ENCODE peak calls at places on chromosomes 3 and 15, in ten cellular contexts. One of them, this sample, is unnamed.

GRCh38 chr3:42371776-42372175 is 38.6 kb downstream of the LYZL4 start:
- DNase-seq in H9: no peak
- DNase-seq in brain microvascular endothelial cell: no peak
- DNase-seq in MM.1S: no peak
- DNase-seq in osteocyte: no peak
- DNase-seq in AG04450: no peak
- DNase-seq in astrocyte of the spinal cord: no peak
- DNase-seq in HFFc6: no peak
- DNase-seq in body of pancreas: no peak
- DNase-seq in cardiac fibroblast: no peak
- DNase-seq in this sample: no peak

GRCh38 chr3:143171141-143171651 is 51.6 kb downstream of the CHST2 start:
- DNase-seq in H9: no peak
- DNase-seq in brain microvascular endothelial cell: peak; percentile 93
- DNase-seq in MM.1S: peak; percentile 49
- DNase-seq in osteocyte: no peak
- DNase-seq in AG04450: peak; percentile 32
- DNase-seq in astrocyte of the spinal cord: peak; percentile 88
- DNase-seq in HFFc6: peak; percentile 67
- DNase-seq in body of pancreas: no peak
- DNase-seq in cardiac fibroblast: peak; percentile 75
- DNase-seq in this sample: no peak

GRCh38 chr3:139319428-139320402 is 24.1 kb upstream of the MRPS22 start:
- DNase-seq in H9: peak; percentile 86
- DNase-seq in brain microvascular endothelial cell: no peak
- DNase-seq in MM.1S: no peak
- DNase-seq in osteocyte: no peak
- DNase-seq in AG04450: no peak
- DNase-seq in astrocyte of the spinal cord: no peak
- DNase-seq in HFFc6: no peak
- DNase-seq in body of pancreas: peak; percentile 43
- DNase-seq in cardiac fibroblast: peak; percentile 48
- DNase-seq in this sample: peak; percentile 35

GRCh38 chr15:25947336-25948080 is 84.4 kb upstream of the ATP10A start:
- DNase-seq in H9: peak; percentile 77
- DNase-seq in brain microvascular endothelial cell: no peak
- DNase-seq in MM.1S: no peak
- DNase-seq in osteocyte: no peak
- DNase-seq in AG04450: no peak
- DNase-seq in astrocyte of the spinal cord: no peak
- DNase-seq in HFFc6: peak; percentile 34
- DNase-seq in body of pancreas: peak; percentile 38
- DNase-seq in cardiac fibroblast: no peak
- DNase-seq in this sample: peak; percentile 18

GRCh38 chr3:143142354-143142753 is 22.8 kb downstream of the CHST2 start:
- DNase-seq in H9: no peak
- DNase-seq in brain microvascular endothelial cell: no peak
- DNase-seq in MM.1S: no peak
- DNase-seq in osteocyte: no peak
- DNase-seq in AG04450: no peak
- DNase-seq in astrocyte of the spinal cord: no peak
- DNase-seq in HFFc6: no peak
- DNase-seq in body of pancreas: no peak
- DNase-seq in cardiac fibroblast: no peak
- DNase-seq in this sample: no peak

GRCh38 chr15:32957219-32957618 is 237.3 kb downstream of the FMN1 start:
- DNase-seq in H9: no peak
- DNase-seq in brain microvascular endothelial cell: no peak
- DNase-seq in MM.1S: no peak
- DNase-seq in osteocyte: no peak
- DNase-seq in AG04450: no peak
- DNase-seq in astrocyte of the spinal cord: no peak
- DNase-seq in HFFc6: no peak
- DNase-seq in body of pancreas: no peak
- DNase-seq in cardiac fibroblast: no peak
- DNase-seq in this sample: no peak

GRCh38 chr3:70618151-70618550 is 305.7 kb upstream of the MDFIC2 start:
- DNase-seq in H9: no peak
- DNase-seq in brain microvascular endothelial cell: no peak
- DNase-seq in MM.1S: no peak
- DNase-seq in osteocyte: no peak
- DNase-seq in AG04450: no peak
- DNase-seq in astrocyte of the spinal cord: no peak
- DNase-seq in HFFc6: no peak
- DNase-seq in body of pancreas: no peak
- DNase-seq in cardiac fibroblast: no peak
- DNase-seq in this sample: no peak

GRCh38 chr3:182891364-182891763 is 89.0 kb downstream of the DCUN1D1 start:
- DNase-seq in H9: no peak
- DNase-seq in brain microvascular endothelial cell: no peak
- DNase-seq in MM.1S: no peak
- DNase-seq in osteocyte: no peak
- DNase-seq in AG04450: no peak
- DNase-seq in astrocyte of the spinal cord: no peak
- DNase-seq in HFFc6: no peak
- DNase-seq in body of pancreas: no peak
- DNase-seq in cardiac fibroblast: no peak
- DNase-seq in this sample: no peak

GRCh38 chr15:62505761-62506160 is 340.7 kb upstream of the C2CD4B start:
- DNase-seq in H9: no peak
- DNase-seq in brain microvascular endothelial cell: no peak
- DNase-seq in MM.1S: no peak
- DNase-seq in osteocyte: no peak
- DNase-seq in AG04450: no peak
- DNase-seq in astrocyte of the spinal cord: no peak
- DNase-seq in HFFc6: no peak
- DNase-seq in body of pancreas: no peak
- DNase-seq in cardiac fibroblast: peak; percentile 68
- DNase-seq in this sample: no peak

GRCh38 chr3:8555705-8556314 is 54.2 kb downstream of the LMCD1 start:
- DNase-seq in H9: no peak
- DNase-seq in brain microvascular endothelial cell: no peak
- DNase-seq in MM.1S: no peak
- DNase-seq in osteocyte: no peak
- DNase-seq in AG04450: no peak
- DNase-seq in astrocyte of the spinal cord: no peak
- DNase-seq in HFFc6: no peak
- DNase-seq in body of pancreas: no peak
- DNase-seq in cardiac fibroblast: no peak
- DNase-seq in this sample: no peak

GRCh38 chr15:78830514-78831228 is 19.4 kb upstream of the ADAMTS7 start:
- DNase-seq in H9: peak; percentile 63
- DNase-seq in brain microvascular endothelial cell: no peak
- DNase-seq in MM.1S: no peak
- DNase-seq in osteocyte: no peak
- DNase-seq in AG04450: no peak
- DNase-seq in astrocyte of the spinal cord: no peak
- DNase-seq in HFFc6: no peak
- DNase-seq in body of pancreas: no peak
- DNase-seq in cardiac fibroblast: no peak
- DNase-seq in this sample: no peak

GRCh38 chr3:22016197-22016596 is 265.2 kb upstream of the ZNF385D start:
- DNase-seq in H9: no peak
- DNase-seq in brain microvascular endothelial cell: no peak
- DNase-seq in MM.1S: peak; percentile 71
- DNase-seq in osteocyte: no peak
- DNase-seq in AG04450: no peak
- DNase-seq in astrocyte of the spinal cord: no peak
- DNase-seq in HFFc6: no peak
- DNase-seq in body of pancreas: no peak
- DNase-seq in cardiac fibroblast: no peak
- DNase-seq in this sample: no peak

GRCh38 chr15:81337241-81337640 is 13.3 kb upstream of the STARD5 start:
- DNase-seq in H9: no peak
- DNase-seq in brain microvascular endothelial cell: no peak
- DNase-seq in MM.1S: no peak
- DNase-seq in osteocyte: peak; percentile 25
- DNase-seq in AG04450: no peak
- DNase-seq in astrocyte of the spinal cord: no peak
- DNase-seq in HFFc6: no peak
- DNase-seq in body of pancreas: no peak
- DNase-seq in cardiac fibroblast: no peak
- DNase-seq in this sample: no peak

GRCh38 chr15:81334768-81335447 is 11.0 kb upstream of the STARD5 start:
- DNase-seq in H9: no peak
- DNase-seq in brain microvascular endothelial cell: no peak
- DNase-seq in MM.1S: no peak
- DNase-seq in osteocyte: no peak
- DNase-seq in AG04450: no peak
- DNase-seq in astrocyte of the spinal cord: no peak
- DNase-seq in HFFc6: no peak
- DNase-seq in body of pancreas: no peak
- DNase-seq in cardiac fibroblast: peak; percentile 88
- DNase-seq in this sample: no peak

GRCh38 chr15:81335631-81336030 is 11.7 kb upstream of the STARD5 start:
- DNase-seq in H9: no peak
- DNase-seq in brain microvascular endothelial cell: no peak
- DNase-seq in MM.1S: no peak
- DNase-seq in osteocyte: peak; percentile 42
- DNase-seq in AG04450: no peak
- DNase-seq in astrocyte of the spinal cord: no peak
- DNase-seq in HFFc6: no peak
- DNase-seq in body of pancreas: no peak
- DNase-seq in cardiac fibroblast: no peak
- DNase-seq in this sample: no peak

GRCh38 chr15:81337713-81338157 is 13.8 kb upstream of the STARD5 start:
- DNase-seq in H9: no peak
- DNase-seq in brain microvascular endothelial cell: peak; percentile 28
- DNase-seq in MM.1S: no peak
- DNase-seq in osteocyte: peak; percentile 46
- DNase-seq in AG04450: no peak
- DNase-seq in astrocyte of the spinal cord: no peak
- DNase-seq in HFFc6: no peak
- DNase-seq in body of pancreas: no peak
- DNase-seq in cardiac fibroblast: peak; percentile 32
- DNase-seq in this sample: no peak

DNA sequence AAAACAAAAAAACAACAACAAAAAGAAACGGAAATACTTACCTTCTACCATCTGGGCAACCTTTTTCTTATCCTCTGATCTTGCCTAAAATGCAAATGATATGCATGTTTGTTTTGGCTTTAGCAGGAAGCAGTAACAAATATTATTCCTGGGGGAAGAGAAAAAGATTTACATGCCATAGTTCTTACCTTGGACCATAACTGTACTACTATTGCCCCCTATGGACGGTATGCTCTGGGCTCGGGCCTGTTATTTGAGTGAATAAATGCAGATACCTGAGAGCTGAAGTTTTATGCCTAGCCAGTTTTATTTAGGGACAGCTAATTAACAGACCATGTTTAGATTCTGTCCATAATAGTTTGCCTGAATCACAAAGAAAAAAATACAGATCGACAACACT is 12.6 kb upstream of the STARD5 start:
- DNase-seq in H9: no peak
- DNase-seq in brain microvascular endothelial cell: peak; percentile 48
- DNase-seq in MM.1S: peak; percentile 47
- DNase-seq in osteocyte: peak; percentile 15
- DNase-seq in AG04450: no peak
- DNase-seq in astrocyte of the spinal cord: peak; percentile 55
- DNase-seq in HFFc6: peak; percentile 41
- DNase-seq in body of pancreas: no peak
- DNase-seq in cardiac fibroblast: peak; percentile 58
- DNase-seq in this sample: no peak
- TF ChIP-seq CTCF in H9: peak; percentile 37
- TF ChIP-seq CTCF in brain microvascular endothelial cell: peak; percentile 72
- TF ChIP-seq CTCF in MM.1S: peak; percentile 52
- TF ChIP-seq CTCF in osteocyte: peak; percentile 17
- TF ChIP-seq CTCF in AG04450: peak; percentile 55
- TF ChIP-seq CTCF in astrocyte of the spinal cord: peak; percentile 60
- TF ChIP-seq CTCF in HFFc6: peak; percentile 74
- TF ChIP-seq CTCF in body of pancreas: no peak
- TF ChIP-seq CTCF in cardiac fibroblast: peak; percentile 50
- TF ChIP-seq CTCF in this sample: no peak

DNA sequence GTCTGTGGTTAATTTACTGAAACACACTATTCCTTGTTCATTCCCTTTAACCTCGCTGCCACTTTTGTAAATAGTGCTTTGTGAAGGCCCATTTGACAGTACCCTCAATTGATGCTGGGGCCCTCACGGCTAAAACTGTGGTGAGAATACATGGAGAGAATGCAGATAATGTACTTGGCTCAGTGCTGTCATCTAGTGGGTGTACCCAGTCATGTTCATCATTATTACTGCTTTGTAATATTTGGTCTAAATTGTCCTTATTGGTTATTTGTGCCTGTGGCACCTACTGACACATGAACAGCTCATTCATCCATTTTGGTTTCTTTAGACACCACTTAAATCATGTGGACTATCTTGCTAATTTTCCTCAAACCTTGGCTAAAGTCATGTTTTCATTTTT is 543.6 kb downstream of the EDEM1 start:
- DNase-seq in H9: no peak
- DNase-seq in brain microvascular endothelial cell: no peak
- DNase-seq in MM.1S: no peak
- DNase-seq in osteocyte: no peak
- DNase-seq in AG04450: no peak
- DNase-seq in astrocyte of the spinal cord: no peak
- DNase-seq in HFFc6: no peak
- DNase-seq in body of pancreas: no peak
- DNase-seq in cardiac fibroblast: no peak
- DNase-seq in this sample: no peak
- TF ChIP-seq CTCF in H9: peak; percentile 71
- TF ChIP-seq CTCF in brain microvascular endothelial cell: no peak
- TF ChIP-seq CTCF in MM.1S: peak; percentile 29
- TF ChIP-seq CTCF in osteocyte: no peak
- TF ChIP-seq CTCF in AG04450: no peak
- TF ChIP-seq CTCF in astrocyte of the spinal cord: peak; percentile 5
- TF ChIP-seq CTCF in HFFc6: peak; percentile 24
- TF ChIP-seq CTCF in body of pancreas: peak; percentile 26
- TF ChIP-seq CTCF in cardiac fibroblast: no peak
- TF ChIP-seq CTCF in this sample: peak; percentile 27

DNA sequence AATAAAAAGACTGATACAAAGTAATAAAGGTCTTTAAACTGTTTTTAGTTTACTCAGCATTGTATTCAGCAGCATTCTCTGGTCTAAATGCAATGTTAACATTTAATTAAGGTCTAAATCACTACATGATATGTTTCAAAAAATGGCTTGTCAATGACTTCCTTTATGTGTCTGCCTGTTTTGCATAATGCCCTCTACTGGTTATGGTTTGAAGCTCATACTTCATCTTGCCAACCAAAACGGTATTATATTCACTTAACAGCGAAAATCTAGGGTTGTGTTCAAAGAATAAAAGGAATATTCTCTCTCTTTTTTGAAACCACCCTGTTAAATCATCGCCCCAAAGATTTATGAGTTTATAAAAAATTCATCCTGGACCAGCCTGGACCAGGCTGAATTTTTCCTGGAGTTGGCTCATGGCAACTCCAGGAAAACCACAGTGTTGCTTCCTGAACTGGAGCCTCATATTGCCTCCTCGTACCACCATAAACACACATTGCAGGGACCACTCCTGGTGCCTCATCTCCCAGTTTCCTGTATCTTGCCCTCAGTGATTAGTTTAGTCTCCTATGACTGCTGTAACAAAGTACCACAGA is 6.7 kb upstream of the NCEH1 start:
- DNase-seq in H9: no peak
- DNase-seq in brain microvascular endothelial cell: no peak
- DNase-seq in MM.1S: peak; percentile 35
- DNase-seq in osteocyte: no peak
- DNase-seq in AG04450: no peak
- DNase-seq in astrocyte of the spinal cord: no peak
- DNase-seq in HFFc6: no peak
- DNase-seq in body of pancreas: no peak
- DNase-seq in cardiac fibroblast: peak; percentile 14
- DNase-seq in this sample: no peak
- TF ChIP-seq CTCF in H9: peak; percentile 26
- TF ChIP-seq CTCF in brain microvascular endothelial cell: peak; percentile 40
- TF ChIP-seq CTCF in MM.1S: peak; percentile 44
- TF ChIP-seq CTCF in osteocyte: peak; percentile 23
- TF ChIP-seq CTCF in AG04450: peak; percentile 35
- TF ChIP-seq CTCF in astrocyte of the spinal cord: peak; percentile 31
- TF ChIP-seq CTCF in HFFc6: peak; percentile 72
- TF ChIP-seq CTCF in body of pancreas: no peak
- TF ChIP-seq CTCF in cardiac fibroblast: peak; percentile 49
- TF ChIP-seq CTCF in this sample: no peak

GRCh38 chr3:159766563-159767185 is 222.0 kb upstream of the IL12A start:
- DNase-seq in H9: peak; percentile 38
- DNase-seq in brain microvascular endothelial cell: peak; percentile 55
- DNase-seq in MM.1S: peak; percentile 26
- DNase-seq in osteocyte: no peak
- DNase-seq in AG04450: no peak
- DNase-seq in astrocyte of the spinal cord: peak; percentile 53
- DNase-seq in HFFc6: peak; percentile 46
- DNase-seq in body of pancreas: no peak
- DNase-seq in cardiac fibroblast: peak; percentile 57
- DNase-seq in this sample: no peak
- TF ChIP-seq CTCF in H9: peak; percentile 66
- TF ChIP-seq CTCF in brain microvascular endothelial cell: peak; percentile 75
- TF ChIP-seq CTCF in MM.1S: peak; percentile 36
- TF ChIP-seq CTCF in osteocyte: peak; percentile 49
- TF ChIP-seq CTCF in AG04450: peak; percentile 67
- TF ChIP-seq CTCF in astrocyte of the spinal cord: peak; percentile 59
- TF ChIP-seq CTCF in HFFc6: peak; percentile 79
- TF ChIP-seq CTCF in body of pancreas: peak; percentile 9
- TF ChIP-seq CTCF in cardiac fibroblast: peak; percentile 60
- TF ChIP-seq CTCF in this sample: peak; percentile 43

This sample was measured in nephron progenitor cell.